ENCODE peak calls at places on chromosomes 1 and 21, in eight cellular contexts. R is cardiac fibroblast, D is HFF-Myc, Z is GM13976, M is WTC11, P is upper lobe of right lung, I is heart left ventricle, Y is cardiac muscle cell. B is an unnamed sample.

GRCh38 chr1:200512191-200512590 is 102.4 kb upstream of the ZNF281 start:
- DNase-seq in R (peak; percentile 71), D (peak; percentile 16), Z (no peak), M (no peak), P (no peak), I (no peak), Y (peak; percentile 59), B (no peak)

GRCh38 chr1:151537112-151537511 is 3.0 kb upstream of the TUFT1 start:
- DNase-seq in R (peak; percentile 99), D (peak; percentile 75), Z (no peak), M (no peak), P (no peak), I (no peak), Y (peak; percentile 97), B (no peak)

GRCh38 chr1:160376525-160377131 is 9.8 kb downstream of the NHLH1 start:
- DNase-seq in R (peak; percentile 81), D (peak; percentile 39), Z (peak; percentile 73), M (no peak), P (no peak), I (no peak), Y (peak; percentile 81), B (peak; percentile 20)

GRCh38 chr1:39189592-39190041 is 14.9 kb upstream of the MACF1 start:
- DNase-seq in R (peak; percentile 62), D (no peak), Z (no peak), M (no peak), P (no peak), I (no peak), Y (peak; percentile 71), B (no peak)

GRCh38 chr1:110065841-110066240 is 4.6 kb downstream of the ALX3 start:
- DNase-seq in R (no peak), D (no peak), Z (no peak), M (no peak), P (no peak), I (no peak), Y (peak; percentile 18), B (no peak)

GRCh38 chr1:30409476-30410152 is 313.8 kb downstream of the MATN1 start:
- DNase-seq in R (no peak), D (no peak), Z (peak; percentile 20), M (no peak), P (peak; percentile 22), I (peak; percentile 1), Y (no peak), B (no peak)

GRCh38 chr21:36193200-36193599 is 36.6 kb downstream of the DOP1B start:
- DNase-seq in R (no peak), D (no peak), Z (no peak), M (no peak), P (no peak), I (no peak), Y (no peak), B (no peak)

GRCh38 chr21:14120091-14120734 is 90.5 kb downstream of the LIPI start:
- DNase-seq in R (peak; percentile 37), D (peak; percentile 11), Z (peak; percentile 38), M (peak; percentile 73), P (no peak), I (no peak), Y (no peak), B (no peak)

GRCh38 chr1:235442788-235443429 is 61.3 kb downstream of the B3GALNT2 start:
- DNase-seq in R (peak; percentile 79), D (peak; percentile 27), Z (no peak), M (no peak), P (no peak), I (no peak), Y (peak; percentile 70), B (no peak)

GRCh38 chr1:48203287-48203900 is 19.1 kb upstream of the SLC5A9 start:
- DNase-seq in R (peak; percentile 60), D (peak; percentile 9), Z (peak; percentile 39), M (no peak), P (no peak), I (no peak), Y (peak; percentile 49), B (no peak)

GRCh38 chr1:115753830-115754229 is 14.7 kb downstream of the CASQ2 start:
- DNase-seq in R (no peak), D (no peak), Z (no peak), M (no peak), P (no peak), I (peak; percentile 79), Y (no peak), B (no peak)

GRCh38 chr1:18951818-18952391 is 4.6 kb downstream of the IFFO2 start:
- DNase-seq in R (peak; percentile 30), D (no peak), Z (peak; percentile 87), M (no peak), P (no peak), I (no peak), Y (peak; percentile 42), B (peak; percentile 79)

GRCh38 chr21:34536311-34536710 is 24.3 kb upstream of the KCNE1 start:
- DNase-seq in R (no peak), D (no peak), Z (no peak), M (no peak), P (no peak), I (no peak), Y (no peak), B (no peak)

GRCh38 chr1:106465666-106466065 is 590.8 kb upstream of the PRMT6 start:
- DNase-seq in R (no peak), D (no peak), Z (no peak), M (no peak), P (no peak), I (no peak), Y (no peak), B (no peak)

GRCh38 chr1:38474738-38475623 is 384.6 kb downstream of the RRAGC start:
- DNase-seq in R (no peak), D (no peak), Z (peak; percentile 79), M (no peak), P (no peak), I (no peak), Y (no peak), B (peak; percentile 80)

GRCh38 chr21:37207441-37208009 is 59.6 kb downstream of the VPS26C start:
- DNase-seq in R (peak; percentile 32), D (no peak), Z (peak; percentile 66), M (no peak), P (no peak), I (peak; percentile 35), Y (no peak), B (peak; percentile 68)

GRCh38 chr1:71080178-71080781 is 555 bp downstream of the ZRANB2 start:
- DNase-seq in R (peak; percentile 30), D (no peak), Z (no peak), M (no peak), P (peak; percentile 57), I (no peak), Y (peak; percentile 25), B (no peak)

GRCh38 chr1:201904579-201904978 is 15.9 kb downstream of the SHISA4 start:
- DNase-seq in R (peak; percentile 88), D (peak; percentile 70), Z (no peak), M (no peak), P (no peak), I (peak; percentile 60), Y (peak; percentile 95), B (no peak)

GRCh38 chr1:116331523-116331922 is 41.5 kb upstream of the ATP1A1 start:
- DNase-seq in R (no peak), D (no peak), Z (no peak), M (no peak), P (no peak), I (no peak), Y (no peak), B (no peak)

GRCh38 chr1:183609313-183609712 is 19.1 kb upstream of the NCF2 start:
- DNase-seq in R (peak; percentile 90), D (no peak), Z (peak; percentile 36), M (no peak), P (peak; percentile 66), I (peak; percentile 58), Y (peak; percentile 77), B (no peak)
- TF ChIP-seq CTCF in R (peak; percentile 78), D (peak; percentile 50), Z (peak; percentile 49), M (no peak), P (peak; percentile 58), I (peak; percentile 58), Y (peak; percentile 70), B (peak; percentile 78)

DNA sequence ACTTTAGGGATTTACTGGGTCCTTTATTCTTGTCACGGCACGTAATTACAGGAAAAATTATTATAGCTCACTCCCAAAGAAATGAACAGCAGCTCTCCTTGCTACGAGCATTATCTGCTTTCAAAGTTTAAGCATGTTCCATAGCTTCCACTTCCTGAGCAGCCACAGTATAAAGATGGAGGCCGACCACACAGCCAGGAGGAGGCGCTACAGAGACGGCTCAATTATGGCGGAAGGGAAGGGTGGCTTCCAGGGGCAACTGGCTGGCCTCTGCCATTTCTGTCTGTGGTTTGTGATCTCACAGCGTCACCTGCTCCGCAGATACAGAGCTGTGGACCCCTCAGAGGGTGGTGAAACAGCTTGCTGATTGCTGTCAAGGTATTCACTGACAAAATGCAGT is 212.3 kb upstream of the GREM2 start:
- DNase-seq in R (no peak), D (no peak), Z (no peak), M (peak; percentile 24), P (no peak), I (no peak), Y (no peak), B (no peak)
- TF ChIP-seq CTCF in R (no peak), D (no peak), Z (no peak), M (no peak), P (no peak), I (no peak), Y (no peak), B (no peak)

GRCh38 chr1:94528826-94529225 is 12.7 kb downstream of the F3 start:
- DNase-seq in R (no peak), D (no peak), Z (no peak), M (no peak), P (no peak), I (no peak), Y (no peak), B (no peak)

GRCh38 chr1:94526581-94526980 is 15.0 kb downstream of the F3 start:
- DNase-seq in R (no peak), D (no peak), Z (no peak), M (no peak), P (no peak), I (no peak), Y (no peak), B (no peak)

GRCh38 chr1:94529416-94529815 is 12.1 kb downstream of the F3 start:
- DNase-seq in R (no peak), D (no peak), Z (no peak), M (no peak), P (no peak), I (no peak), Y (no peak), B (no peak)

GRCh38 chr1:94527447-94528031 is 14.0 kb downstream of the F3 start:
- DNase-seq in R (peak; percentile 47), D (no peak), Z (no peak), M (no peak), P (no peak), I (no peak), Y (peak; percentile 45), B (no peak)

DNA sequence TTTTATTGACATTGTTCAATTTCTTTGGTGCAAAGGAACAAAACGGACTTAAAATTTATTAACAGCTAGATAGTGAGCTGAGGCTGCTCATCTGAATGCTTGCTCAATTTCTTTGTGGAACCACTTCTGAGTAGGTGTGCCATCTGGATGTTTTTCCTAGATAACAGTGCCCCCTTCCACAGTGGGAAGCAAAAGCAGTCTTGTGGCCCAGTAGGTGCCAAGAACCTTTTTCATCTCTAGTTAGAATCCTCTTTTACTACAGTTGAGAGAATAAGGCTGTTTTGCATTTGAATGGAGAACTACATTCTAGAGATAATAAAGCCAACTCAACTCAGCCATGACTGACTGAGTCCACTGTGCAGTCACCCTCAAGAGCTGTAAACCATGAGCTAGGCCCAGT is 13.3 kb downstream of the F3 start:
- DNase-seq in R (no peak), D (no peak), Z (no peak), M (no peak), P (no peak), I (no peak), Y (no peak), B (no peak)
- TF ChIP-seq CTCF in R (no peak), D (no peak), Z (no peak), M (no peak), P (no peak), I (no peak), Y (no peak), B (no peak)

GRCh38 chr21:27362249-27362648 is 395.4 kb upstream of the ADAMTS5 start:
- DNase-seq in R (peak; percentile 31), D (no peak), Z (no peak), M (no peak), P (no peak), I (no peak), Y (peak; percentile 30), B (no peak)
- TF ChIP-seq CTCF in R (peak; percentile 16), D (peak; percentile 15), Z (no peak), M (no peak), P (no peak), I (peak; percentile 35), Y (peak; percentile 29), B (no peak)

B was measured in GM06990.